ENCODE peak calls at places on chromosome 9, in eight cellular contexts. One of them, this sample, is unnamed.

GRCh38 chr9:114779352-114779845 is 26.4 kb downstream of the TNFSF15 start:
- DNase-seq in effector memory CD4-positive, alpha-beta T cell: no peak
- DNase-seq in left cardiac atrium: peak
- DNase-seq in AG08396: no peak
- DNase-seq in Calu3: peak
- DNase-seq in pancreas: peak
- DNase-seq in SK-N-SH: no peak
- DNase-seq in HepG2: no peak
- DNase-seq in this sample: peak

GRCh38 chr9:91047993-91048607 is 246.5 kb downstream of the SYK start:
- DNase-seq in effector memory CD4-positive, alpha-beta T cell: no peak
- DNase-seq in left cardiac atrium: no peak
- DNase-seq in AG08396: peak
- DNase-seq in Calu3: no peak
- DNase-seq in pancreas: no peak
- DNase-seq in SK-N-SH: no peak
- DNase-seq in HepG2: no peak
- DNase-seq in this sample: no peak

GRCh38 chr9:119793272-119793671 is 424.0 kb upstream of the BRINP1 start:
- DNase-seq in effector memory CD4-positive, alpha-beta T cell: no peak
- DNase-seq in left cardiac atrium: no peak
- DNase-seq in AG08396: no peak
- DNase-seq in Calu3: no peak
- DNase-seq in pancreas: no peak
- DNase-seq in SK-N-SH: no peak
- DNase-seq in HepG2: no peak
- DNase-seq in this sample: no peak

GRCh38 chr9:118362123-118362522 is 657.9 kb downstream of the TLR4 start:
- DNase-seq in effector memory CD4-positive, alpha-beta T cell: no peak
- DNase-seq in left cardiac atrium: no peak
- DNase-seq in AG08396: no peak
- DNase-seq in Calu3: no peak
- DNase-seq in pancreas: no peak
- DNase-seq in SK-N-SH: no peak
- DNase-seq in HepG2: no peak
- DNase-seq in this sample: no peak

GRCh38 chr9:122498883-122499288 is 11.7 kb upstream of the OR1J2 start:
- DNase-seq in effector memory CD4-positive, alpha-beta T cell: no peak
- DNase-seq in left cardiac atrium: no peak
- DNase-seq in AG08396: peak
- DNase-seq in Calu3: peak
- DNase-seq in pancreas: no peak
- DNase-seq in SK-N-SH: peak
- DNase-seq in HepG2: peak
- DNase-seq in this sample: no peak

GRCh38 chr9:127181315-127181580 is 58.8 kb upstream of the ANGPTL2 start:
- DNase-seq in effector memory CD4-positive, alpha-beta T cell: no peak
- DNase-seq in left cardiac atrium: no peak
- DNase-seq in AG08396: no peak
- DNase-seq in Calu3: no peak
- DNase-seq in pancreas: no peak
- DNase-seq in SK-N-SH: no peak
- DNase-seq in HepG2: no peak
- DNase-seq in this sample: peak

GRCh38 chr9:95286151-95286550 is 31.4 kb downstream of the FANCC start:
- DNase-seq in effector memory CD4-positive, alpha-beta T cell: no peak
- DNase-seq in left cardiac atrium: no peak
- DNase-seq in AG08396: no peak
- DNase-seq in Calu3: no peak
- DNase-seq in pancreas: no peak
- DNase-seq in SK-N-SH: no peak
- DNase-seq in HepG2: no peak
- DNase-seq in this sample: no peak

GRCh38 chr9:79353856-79354520 is 217.8 kb upstream of the TLE4 start:
- DNase-seq in effector memory CD4-positive, alpha-beta T cell: no peak
- DNase-seq in left cardiac atrium: no peak
- DNase-seq in AG08396: no peak
- DNase-seq in Calu3: no peak
- DNase-seq in pancreas: no peak
- DNase-seq in SK-N-SH: no peak
- DNase-seq in HepG2: no peak
- DNase-seq in this sample: no peak

GRCh38 chr9:13448482-13448881 is 169.0 kb upstream of the MPDZ start:
- DNase-seq in effector memory CD4-positive, alpha-beta T cell: no peak
- DNase-seq in left cardiac atrium: no peak
- DNase-seq in AG08396: no peak
- DNase-seq in Calu3: no peak
- DNase-seq in pancreas: no peak
- DNase-seq in SK-N-SH: no peak
- DNase-seq in HepG2: no peak
- DNase-seq in this sample: no peak

GRCh38 chr9:966936-967335 is 9.5 kb upstream of the DMRT3 start:
- DNase-seq in effector memory CD4-positive, alpha-beta T cell: no peak
- DNase-seq in left cardiac atrium: no peak
- DNase-seq in AG08396: no peak
- DNase-seq in Calu3: no peak
- DNase-seq in pancreas: no peak
- DNase-seq in SK-N-SH: no peak
- DNase-seq in HepG2: no peak
- DNase-seq in this sample: no peak

GRCh38 chr9:110257097-110257955 is 1.0 kb upstream of the TXN start:
- DNase-seq in effector memory CD4-positive, alpha-beta T cell: no peak
- DNase-seq in left cardiac atrium: peak
- DNase-seq in AG08396: no peak
- DNase-seq in Calu3: no peak
- DNase-seq in pancreas: no peak
- DNase-seq in SK-N-SH: no peak
- DNase-seq in HepG2: peak
- DNase-seq in this sample: peak

This sample was measured in stomach.